ENCODE peak calls at places on chromosomes 6 and 20, in eight cellular contexts. One of them, this sample, is unnamed.
A peak's percentile ranks its signal among the peaks of the same experiment; 100 is the strongest.

GRCh38 chr6:139699335-139699734 is 324.9 kb upstream of the CITED2 start:
- ATAC-seq in activated CD8-positive, alpha-beta memory T cell treated with anti-CD3 and anti-CD28 coated beads, Interleukin-2, amount 10 ng/mL, durations not matched to agents 7 days and 5 days: no peak
- ATAC-seq in naive thymus-derived CD4-positive, alpha-beta T cell: no peak
- ATAC-seq in stimulated activated naive CD8-positive, alpha-beta T cell treated with anti-CD3 and anti-CD28 coated beads, Interleukin-15, Interleukin-2, amounts not matched to agents 100 U/mL and 50 U/mL, for 24 hours: no peak
- ATAC-seq in activated T-helper 17 cell treated with anti-CD3 and anti-CD28 coated beads, Interleukin-2, amount 50 U/mL, for 72 hours: no peak
- ATAC-seq in HepG2: no peak
- ATAC-seq in thoracic aorta: no peak
- ATAC-seq in activated CD8-positive, alpha-beta T cell treated with anti-CD3 and anti-CD28 coated beads for 36 hours: no peak
- ATAC-seq in this sample: peak; percentile 80

GRCh38 chr20:3406481-3407425 is 716 bp downstream of the DNAAF9 start:
- ATAC-seq in activated CD8-positive, alpha-beta memory T cell treated with anti-CD3 and anti-CD28 coated beads, Interleukin-2, amount 10 ng/mL, durations not matched to agents 7 days and 5 days: no peak
- ATAC-seq in naive thymus-derived CD4-positive, alpha-beta T cell: peak; percentile 1
- ATAC-seq in stimulated activated naive CD8-positive, alpha-beta T cell treated with anti-CD3 and anti-CD28 coated beads, Interleukin-15, Interleukin-2, amounts not matched to agents 100 U/mL and 50 U/mL, for 24 hours: no peak
- ATAC-seq in activated T-helper 17 cell treated with anti-CD3 and anti-CD28 coated beads, Interleukin-2, amount 50 U/mL, for 72 hours: no peak
- ATAC-seq in HepG2: peak; percentile 1
- ATAC-seq in thoracic aorta: no peak
- ATAC-seq in activated CD8-positive, alpha-beta T cell treated with anti-CD3 and anti-CD28 coated beads for 36 hours: no peak
- ATAC-seq in this sample: peak; percentile 40

GRCh38 chr6:167952512-167952859 is 45.0 kb upstream of the KIF25 start:
- ATAC-seq in activated CD8-positive, alpha-beta memory T cell treated with anti-CD3 and anti-CD28 coated beads, Interleukin-2, amount 10 ng/mL, durations not matched to agents 7 days and 5 days: no peak
- ATAC-seq in naive thymus-derived CD4-positive, alpha-beta T cell: no peak
- ATAC-seq in stimulated activated naive CD8-positive, alpha-beta T cell treated with anti-CD3 and anti-CD28 coated beads, Interleukin-15, Interleukin-2, amounts not matched to agents 100 U/mL and 50 U/mL, for 24 hours: no peak
- ATAC-seq in activated T-helper 17 cell treated with anti-CD3 and anti-CD28 coated beads, Interleukin-2, amount 50 U/mL, for 72 hours: no peak
- ATAC-seq in HepG2: no peak
- ATAC-seq in thoracic aorta: no peak
- ATAC-seq in activated CD8-positive, alpha-beta T cell treated with anti-CD3 and anti-CD28 coated beads for 36 hours: no peak
- ATAC-seq in this sample: no peak

GRCh38 chr20:17490501-17490900 is 40.7 kb downstream of the BFSP1 start:
- ATAC-seq in activated CD8-positive, alpha-beta memory T cell treated with anti-CD3 and anti-CD28 coated beads, Interleukin-2, amount 10 ng/mL, durations not matched to agents 7 days and 5 days: no peak
- ATAC-seq in naive thymus-derived CD4-positive, alpha-beta T cell: no peak
- ATAC-seq in stimulated activated naive CD8-positive, alpha-beta T cell treated with anti-CD3 and anti-CD28 coated beads, Interleukin-15, Interleukin-2, amounts not matched to agents 100 U/mL and 50 U/mL, for 24 hours: no peak
- ATAC-seq in activated T-helper 17 cell treated with anti-CD3 and anti-CD28 coated beads, Interleukin-2, amount 50 U/mL, for 72 hours: no peak
- ATAC-seq in HepG2: no peak
- ATAC-seq in thoracic aorta: no peak
- ATAC-seq in activated CD8-positive, alpha-beta T cell treated with anti-CD3 and anti-CD28 coated beads for 36 hours: no peak
- ATAC-seq in this sample: no peak

GRCh38 chr6:18405477-18406293 is 18.5 kb downstream of the RNF144B start:
- ATAC-seq in activated CD8-positive, alpha-beta memory T cell treated with anti-CD3 and anti-CD28 coated beads, Interleukin-2, amount 10 ng/mL, durations not matched to agents 7 days and 5 days: no peak
- ATAC-seq in naive thymus-derived CD4-positive, alpha-beta T cell: peak; percentile 23
- ATAC-seq in stimulated activated naive CD8-positive, alpha-beta T cell treated with anti-CD3 and anti-CD28 coated beads, Interleukin-15, Interleukin-2, amounts not matched to agents 100 U/mL and 50 U/mL, for 24 hours: peak; percentile 38
- ATAC-seq in activated T-helper 17 cell treated with anti-CD3 and anti-CD28 coated beads, Interleukin-2, amount 50 U/mL, for 72 hours: peak; percentile 59
- ATAC-seq in HepG2: no peak
- ATAC-seq in thoracic aorta: peak; percentile 65
- ATAC-seq in activated CD8-positive, alpha-beta T cell treated with anti-CD3 and anti-CD28 coated beads for 36 hours: peak; percentile 20
- ATAC-seq in this sample: peak; percentile 51

GRCh38 chr20:23412026-23412425 is 9.3 kb downstream of the NAPB start:
- ATAC-seq in activated CD8-positive, alpha-beta memory T cell treated with anti-CD3 and anti-CD28 coated beads, Interleukin-2, amount 10 ng/mL, durations not matched to agents 7 days and 5 days: no peak
- ATAC-seq in naive thymus-derived CD4-positive, alpha-beta T cell: no peak
- ATAC-seq in stimulated activated naive CD8-positive, alpha-beta T cell treated with anti-CD3 and anti-CD28 coated beads, Interleukin-15, Interleukin-2, amounts not matched to agents 100 U/mL and 50 U/mL, for 24 hours: no peak
- ATAC-seq in activated T-helper 17 cell treated with anti-CD3 and anti-CD28 coated beads, Interleukin-2, amount 50 U/mL, for 72 hours: no peak
- ATAC-seq in HepG2: peak; percentile 89
- ATAC-seq in thoracic aorta: no peak
- ATAC-seq in activated CD8-positive, alpha-beta T cell treated with anti-CD3 and anti-CD28 coated beads for 36 hours: no peak
- ATAC-seq in this sample: no peak

GRCh38 chr20:32607727-32608663 is 22.9 kb upstream of the NOL4L start:
- ATAC-seq in activated CD8-positive, alpha-beta memory T cell treated with anti-CD3 and anti-CD28 coated beads, Interleukin-2, amount 10 ng/mL, durations not matched to agents 7 days and 5 days: no peak
- ATAC-seq in naive thymus-derived CD4-positive, alpha-beta T cell: no peak
- ATAC-seq in stimulated activated naive CD8-positive, alpha-beta T cell treated with anti-CD3 and anti-CD28 coated beads, Interleukin-15, Interleukin-2, amounts not matched to agents 100 U/mL and 50 U/mL, for 24 hours: no peak
- ATAC-seq in activated T-helper 17 cell treated with anti-CD3 and anti-CD28 coated beads, Interleukin-2, amount 50 U/mL, for 72 hours: no peak
- ATAC-seq in HepG2: peak; percentile 7
- ATAC-seq in thoracic aorta: no peak
- ATAC-seq in activated CD8-positive, alpha-beta T cell treated with anti-CD3 and anti-CD28 coated beads for 36 hours: no peak
- ATAC-seq in this sample: no peak

GRCh38 chr6:139126255-139126654 is 8.6 kb upstream of the HECA start:
- ATAC-seq in activated CD8-positive, alpha-beta memory T cell treated with anti-CD3 and anti-CD28 coated beads, Interleukin-2, amount 10 ng/mL, durations not matched to agents 7 days and 5 days: peak; percentile 37
- ATAC-seq in naive thymus-derived CD4-positive, alpha-beta T cell: peak; percentile 23
- ATAC-seq in stimulated activated naive CD8-positive, alpha-beta T cell treated with anti-CD3 and anti-CD28 coated beads, Interleukin-15, Interleukin-2, amounts not matched to agents 100 U/mL and 50 U/mL, for 24 hours: peak; percentile 64
- ATAC-seq in activated T-helper 17 cell treated with anti-CD3 and anti-CD28 coated beads, Interleukin-2, amount 50 U/mL, for 72 hours: peak; percentile 64
- ATAC-seq in HepG2: no peak
- ATAC-seq in thoracic aorta: peak; percentile 79
- ATAC-seq in activated CD8-positive, alpha-beta T cell treated with anti-CD3 and anti-CD28 coated beads for 36 hours: peak; percentile 51
- ATAC-seq in this sample: no peak

GRCh38 chr6:6892706-6893601 is 214.8 kb upstream of the RREB1 start:
- ATAC-seq in activated CD8-positive, alpha-beta memory T cell treated with anti-CD3 and anti-CD28 coated beads, Interleukin-2, amount 10 ng/mL, durations not matched to agents 7 days and 5 days: no peak
- ATAC-seq in naive thymus-derived CD4-positive, alpha-beta T cell: no peak
- ATAC-seq in stimulated activated naive CD8-positive, alpha-beta T cell treated with anti-CD3 and anti-CD28 coated beads, Interleukin-15, Interleukin-2, amounts not matched to agents 100 U/mL and 50 U/mL, for 24 hours: no peak
- ATAC-seq in activated T-helper 17 cell treated with anti-CD3 and anti-CD28 coated beads, Interleukin-2, amount 50 U/mL, for 72 hours: no peak
- ATAC-seq in HepG2: no peak
- ATAC-seq in thoracic aorta: no peak
- ATAC-seq in activated CD8-positive, alpha-beta T cell treated with anti-CD3 and anti-CD28 coated beads for 36 hours: no peak
- ATAC-seq in this sample: no peak

GRCh38 chr6:168645326-168645725 is 204.3 kb downstream of the SMOC2 start:
- ATAC-seq in activated CD8-positive, alpha-beta memory T cell treated with anti-CD3 and anti-CD28 coated beads, Interleukin-2, amount 10 ng/mL, durations not matched to agents 7 days and 5 days: no peak
- ATAC-seq in naive thymus-derived CD4-positive, alpha-beta T cell: no peak
- ATAC-seq in stimulated activated naive CD8-positive, alpha-beta T cell treated with anti-CD3 and anti-CD28 coated beads, Interleukin-15, Interleukin-2, amounts not matched to agents 100 U/mL and 50 U/mL, for 24 hours: no peak
- ATAC-seq in activated T-helper 17 cell treated with anti-CD3 and anti-CD28 coated beads, Interleukin-2, amount 50 U/mL, for 72 hours: no peak
- ATAC-seq in HepG2: no peak
- ATAC-seq in thoracic aorta: no peak
- ATAC-seq in activated CD8-positive, alpha-beta T cell treated with anti-CD3 and anti-CD28 coated beads for 36 hours: no peak
- ATAC-seq in this sample: no peak

GRCh38 chr20:51447097-51447764 is 95.3 kb downstream of the NFATC2 start:
- ATAC-seq in activated CD8-positive, alpha-beta memory T cell treated with anti-CD3 and anti-CD28 coated beads, Interleukin-2, amount 10 ng/mL, durations not matched to agents 7 days and 5 days: no peak
- ATAC-seq in naive thymus-derived CD4-positive, alpha-beta T cell: no peak
- ATAC-seq in stimulated activated naive CD8-positive, alpha-beta T cell treated with anti-CD3 and anti-CD28 coated beads, Interleukin-15, Interleukin-2, amounts not matched to agents 100 U/mL and 50 U/mL, for 24 hours: no peak
- ATAC-seq in activated T-helper 17 cell treated with anti-CD3 and anti-CD28 coated beads, Interleukin-2, amount 50 U/mL, for 72 hours: no peak
- ATAC-seq in HepG2: peak; percentile 8
- ATAC-seq in thoracic aorta: peak; percentile 55
- ATAC-seq in activated CD8-positive, alpha-beta T cell treated with anti-CD3 and anti-CD28 coated beads for 36 hours: no peak
- ATAC-seq in this sample: peak; percentile 86

GRCh38 chr6:38775870-38776269 is 60.8 kb downstream of the DNAH8 start:
- ATAC-seq in activated CD8-positive, alpha-beta memory T cell treated with anti-CD3 and anti-CD28 coated beads, Interleukin-2, amount 10 ng/mL, durations not matched to agents 7 days and 5 days: no peak
- ATAC-seq in naive thymus-derived CD4-positive, alpha-beta T cell: no peak
- ATAC-seq in stimulated activated naive CD8-positive, alpha-beta T cell treated with anti-CD3 and anti-CD28 coated beads, Interleukin-15, Interleukin-2, amounts not matched to agents 100 U/mL and 50 U/mL, for 24 hours: no peak
- ATAC-seq in activated T-helper 17 cell treated with anti-CD3 and anti-CD28 coated beads, Interleukin-2, amount 50 U/mL, for 72 hours: no peak
- ATAC-seq in HepG2: no peak
- ATAC-seq in thoracic aorta: no peak
- ATAC-seq in activated CD8-positive, alpha-beta T cell treated with anti-CD3 and anti-CD28 coated beads for 36 hours: no peak
- ATAC-seq in this sample: no peak

GRCh38 chr6:115544765-115545409 is 515.8 kb downstream of the FRK start:
- ATAC-seq in activated CD8-positive, alpha-beta memory T cell treated with anti-CD3 and anti-CD28 coated beads, Interleukin-2, amount 10 ng/mL, durations not matched to agents 7 days and 5 days: no peak
- ATAC-seq in naive thymus-derived CD4-positive, alpha-beta T cell: no peak
- ATAC-seq in stimulated activated naive CD8-positive, alpha-beta T cell treated with anti-CD3 and anti-CD28 coated beads, Interleukin-15, Interleukin-2, amounts not matched to agents 100 U/mL and 50 U/mL, for 24 hours: no peak
- ATAC-seq in activated T-helper 17 cell treated with anti-CD3 and anti-CD28 coated beads, Interleukin-2, amount 50 U/mL, for 72 hours: no peak
- ATAC-seq in HepG2: peak; percentile 86
- ATAC-seq in thoracic aorta: no peak
- ATAC-seq in activated CD8-positive, alpha-beta T cell treated with anti-CD3 and anti-CD28 coated beads for 36 hours: no peak
- ATAC-seq in this sample: no peak

GRCh38 chr6:158514991-158515390 is 44.9 kb upstream of the TMEM181 start:
- ATAC-seq in activated CD8-positive, alpha-beta memory T cell treated with anti-CD3 and anti-CD28 coated beads, Interleukin-2, amount 10 ng/mL, durations not matched to agents 7 days and 5 days: no peak
- ATAC-seq in naive thymus-derived CD4-positive, alpha-beta T cell: no peak
- ATAC-seq in stimulated activated naive CD8-positive, alpha-beta T cell treated with anti-CD3 and anti-CD28 coated beads, Interleukin-15, Interleukin-2, amounts not matched to agents 100 U/mL and 50 U/mL, for 24 hours: no peak
- ATAC-seq in activated T-helper 17 cell treated with anti-CD3 and anti-CD28 coated beads, Interleukin-2, amount 50 U/mL, for 72 hours: no peak
- ATAC-seq in HepG2: peak; percentile 5
- ATAC-seq in thoracic aorta: no peak
- ATAC-seq in activated CD8-positive, alpha-beta T cell treated with anti-CD3 and anti-CD28 coated beads for 36 hours: no peak
- ATAC-seq in this sample: no peak

GRCh38 chr20:40009542-40009941 is 679.5 kb downstream of the MAFB start:
- ATAC-seq in activated CD8-positive, alpha-beta memory T cell treated with anti-CD3 and anti-CD28 coated beads, Interleukin-2, amount 10 ng/mL, durations not matched to agents 7 days and 5 days: no peak
- ATAC-seq in naive thymus-derived CD4-positive, alpha-beta T cell: no peak
- ATAC-seq in stimulated activated naive CD8-positive, alpha-beta T cell treated with anti-CD3 and anti-CD28 coated beads, Interleukin-15, Interleukin-2, amounts not matched to agents 100 U/mL and 50 U/mL, for 24 hours: no peak
- ATAC-seq in activated T-helper 17 cell treated with anti-CD3 and anti-CD28 coated beads, Interleukin-2, amount 50 U/mL, for 72 hours: no peak
- ATAC-seq in HepG2: no peak
- ATAC-seq in thoracic aorta: no peak
- ATAC-seq in activated CD8-positive, alpha-beta T cell treated with anti-CD3 and anti-CD28 coated beads for 36 hours: no peak
- ATAC-seq in this sample: no peak

GRCh38 chr20:46145646-46146045 is 27.5 kb downstream of the CD40 start:
- ATAC-seq in activated CD8-positive, alpha-beta memory T cell treated with anti-CD3 and anti-CD28 coated beads, Interleukin-2, amount 10 ng/mL, durations not matched to agents 7 days and 5 days: no peak
- ATAC-seq in naive thymus-derived CD4-positive, alpha-beta T cell: no peak
- ATAC-seq in stimulated activated naive CD8-positive, alpha-beta T cell treated with anti-CD3 and anti-CD28 coated beads, Interleukin-15, Interleukin-2, amounts not matched to agents 100 U/mL and 50 U/mL, for 24 hours: no peak
- ATAC-seq in activated T-helper 17 cell treated with anti-CD3 and anti-CD28 coated beads, Interleukin-2, amount 50 U/mL, for 72 hours: no peak
- ATAC-seq in HepG2: no peak
- ATAC-seq in thoracic aorta: no peak
- ATAC-seq in activated CD8-positive, alpha-beta T cell treated with anti-CD3 and anti-CD28 coated beads for 36 hours: no peak
- ATAC-seq in this sample: no peak

GRCh38 chr20:44342240-44342639 is 5.4 kb downstream of the R3HDML start:
- ATAC-seq in activated CD8-positive, alpha-beta memory T cell treated with anti-CD3 and anti-CD28 coated beads, Interleukin-2, amount 10 ng/mL, durations not matched to agents 7 days and 5 days: no peak
- ATAC-seq in naive thymus-derived CD4-positive, alpha-beta T cell: no peak
- ATAC-seq in stimulated activated naive CD8-positive, alpha-beta T cell treated with anti-CD3 and anti-CD28 coated beads, Interleukin-15, Interleukin-2, amounts not matched to agents 100 U/mL and 50 U/mL, for 24 hours: no peak
- ATAC-seq in activated T-helper 17 cell treated with anti-CD3 and anti-CD28 coated beads, Interleukin-2, amount 50 U/mL, for 72 hours: no peak
- ATAC-seq in HepG2: no peak
- ATAC-seq in thoracic aorta: no peak
- ATAC-seq in activated CD8-positive, alpha-beta T cell treated with anti-CD3 and anti-CD28 coated beads for 36 hours: no peak
- ATAC-seq in this sample: no peak

GRCh38 chr6:82062219-82062618 is 185.3 kb downstream of the IBTK start:
- ATAC-seq in activated CD8-positive, alpha-beta memory T cell treated with anti-CD3 and anti-CD28 coated beads, Interleukin-2, amount 10 ng/mL, durations not matched to agents 7 days and 5 days: no peak
- ATAC-seq in naive thymus-derived CD4-positive, alpha-beta T cell: no peak
- ATAC-seq in stimulated activated naive CD8-positive, alpha-beta T cell treated with anti-CD3 and anti-CD28 coated beads, Interleukin-15, Interleukin-2, amounts not matched to agents 100 U/mL and 50 U/mL, for 24 hours: no peak
- ATAC-seq in activated T-helper 17 cell treated with anti-CD3 and anti-CD28 coated beads, Interleukin-2, amount 50 U/mL, for 72 hours: no peak
- ATAC-seq in HepG2: no peak
- ATAC-seq in thoracic aorta: no peak
- ATAC-seq in activated CD8-positive, alpha-beta T cell treated with anti-CD3 and anti-CD28 coated beads for 36 hours: no peak
- ATAC-seq in this sample: no peak

GRCh38 chr20:2865630-2866029 is 7.7 kb upstream of the PTPRA start:
- ATAC-seq in activated CD8-positive, alpha-beta memory T cell treated with anti-CD3 and anti-CD28 coated beads, Interleukin-2, amount 10 ng/mL, durations not matched to agents 7 days and 5 days: peak; percentile 77
- ATAC-seq in naive thymus-derived CD4-positive, alpha-beta T cell: peak; percentile 74
- ATAC-seq in stimulated activated naive CD8-positive, alpha-beta T cell treated with anti-CD3 and anti-CD28 coated beads, Interleukin-15, Interleukin-2, amounts not matched to agents 100 U/mL and 50 U/mL, for 24 hours: peak; percentile 90
- ATAC-seq in activated T-helper 17 cell treated with anti-CD3 and anti-CD28 coated beads, Interleukin-2, amount 50 U/mL, for 72 hours: peak; percentile 3
- ATAC-seq in HepG2: peak; percentile 14
- ATAC-seq in thoracic aorta: no peak
- ATAC-seq in activated CD8-positive, alpha-beta T cell treated with anti-CD3 and anti-CD28 coated beads for 36 hours: peak; percentile 90
- ATAC-seq in this sample: no peak

GRCh38 chr20:62374431-62375152 is 7.5 kb upstream of the LAMA5 start:
- ATAC-seq in activated CD8-positive, alpha-beta memory T cell treated with anti-CD3 and anti-CD28 coated beads, Interleukin-2, amount 10 ng/mL, durations not matched to agents 7 days and 5 days: no peak
- ATAC-seq in naive thymus-derived CD4-positive, alpha-beta T cell: no peak
- ATAC-seq in stimulated activated naive CD8-positive, alpha-beta T cell treated with anti-CD3 and anti-CD28 coated beads, Interleukin-15, Interleukin-2, amounts not matched to agents 100 U/mL and 50 U/mL, for 24 hours: no peak
- ATAC-seq in activated T-helper 17 cell treated with anti-CD3 and anti-CD28 coated beads, Interleukin-2, amount 50 U/mL, for 72 hours: no peak
- ATAC-seq in HepG2: peak; percentile 2
- ATAC-seq in thoracic aorta: no peak
- ATAC-seq in activated CD8-positive, alpha-beta T cell treated with anti-CD3 and anti-CD28 coated beads for 36 hours: no peak
- ATAC-seq in this sample: no peak

GRCh38 chr6:113873043-113873667 is 16.0 kb downstream of the MARCKS start:
- ATAC-seq in activated CD8-positive, alpha-beta memory T cell treated with anti-CD3 and anti-CD28 coated beads, Interleukin-2, amount 10 ng/mL, durations not matched to agents 7 days and 5 days: peak; percentile 36
- ATAC-seq in naive thymus-derived CD4-positive, alpha-beta T cell: peak; percentile 64
- ATAC-seq in stimulated activated naive CD8-positive, alpha-beta T cell treated with anti-CD3 and anti-CD28 coated beads, Interleukin-15, Interleukin-2, amounts not matched to agents 100 U/mL and 50 U/mL, for 24 hours: no peak
- ATAC-seq in activated T-helper 17 cell treated with anti-CD3 and anti-CD28 coated beads, Interleukin-2, amount 50 U/mL, for 72 hours: no peak
- ATAC-seq in HepG2: peak; percentile 97
- ATAC-seq in thoracic aorta: no peak
- ATAC-seq in activated CD8-positive, alpha-beta T cell treated with anti-CD3 and anti-CD28 coated beads for 36 hours: peak; percentile 37
- ATAC-seq in this sample: no peak